ENCODE peak calls at places on chromosomes 5 and 9, in six cellular contexts. One of them, this sample, is unnamed.

GRCh38 chr5:138274189-138274853 is at the start of gene GFRA3:
- DNase-seq in AG09319: no peak
- DNase-seq in activated B cell treated with CpG ODN at 0.5 μM for 24 hours: no peak
- DNase-seq in cardiac muscle cell: peak
- DNase-seq in uterus: peak
- DNase-seq in astrocyte of the spinal cord: peak
- DNase-seq in this sample: peak

GRCh38 chr9:120109242-120109641 is 470.7 kb downstream of the CDK5RAP2 start:
- DNase-seq in AG09319: no peak
- DNase-seq in activated B cell treated with CpG ODN at 0.5 μM for 24 hours: no peak
- DNase-seq in cardiac muscle cell: peak
- DNase-seq in uterus: no peak
- DNase-seq in astrocyte of the spinal cord: no peak
- DNase-seq in this sample: peak

GRCh38 chr5:93151121-93151520 is 429.9 kb downstream of the NR2F1-AS1 start:
- DNase-seq in AG09319: no peak
- DNase-seq in activated B cell treated with CpG ODN at 0.5 μM for 24 hours: no peak
- DNase-seq in cardiac muscle cell: no peak
- DNase-seq in uterus: no peak
- DNase-seq in astrocyte of the spinal cord: peak
- DNase-seq in this sample: no peak

GRCh38 chr9:120299785-120300184 is 280.2 kb downstream of the CDK5RAP2 start:
- DNase-seq in AG09319: no peak
- DNase-seq in activated B cell treated with CpG ODN at 0.5 μM for 24 hours: no peak
- DNase-seq in cardiac muscle cell: no peak
- DNase-seq in uterus: no peak
- DNase-seq in astrocyte of the spinal cord: no peak
- DNase-seq in this sample: no peak

GRCh38 chr5:147821791-147822190 is 9.7 kb downstream of the SPINK1 start:
- DNase-seq in AG09319: no peak
- DNase-seq in activated B cell treated with CpG ODN at 0.5 μM for 24 hours: no peak
- DNase-seq in cardiac muscle cell: no peak
- DNase-seq in uterus: no peak
- DNase-seq in astrocyte of the spinal cord: no peak
- DNase-seq in this sample: no peak

GRCh38 chr9:111994831-111995458 is 98.3 kb downstream of the UGCG start:
- DNase-seq in AG09319: no peak
- DNase-seq in activated B cell treated with CpG ODN at 0.5 μM for 24 hours: no peak
- DNase-seq in cardiac muscle cell: no peak
- DNase-seq in uterus: no peak
- DNase-seq in astrocyte of the spinal cord: no peak
- DNase-seq in this sample: peak

GRCh38 chr9:82418334-82418733 is 429.8 kb downstream of the SPATA31D1 start:
- DNase-seq in AG09319: no peak
- DNase-seq in activated B cell treated with CpG ODN at 0.5 μM for 24 hours: no peak
- DNase-seq in cardiac muscle cell: no peak
- DNase-seq in uterus: no peak
- DNase-seq in astrocyte of the spinal cord: peak
- DNase-seq in this sample: no peak

GRCh38 chr9:125585503-125586172 is 121.4 kb downstream of the MAPKAP1 start:
- DNase-seq in AG09319: no peak
- DNase-seq in activated B cell treated with CpG ODN at 0.5 μM for 24 hours: no peak
- DNase-seq in cardiac muscle cell: no peak
- DNase-seq in uterus: no peak
- DNase-seq in astrocyte of the spinal cord: no peak
- DNase-seq in this sample: no peak

GRCh38 chr5:36073595-36074216 is 7.0 kb upstream of the UGT3A2 start:
- DNase-seq in AG09319: no peak
- DNase-seq in activated B cell treated with CpG ODN at 0.5 μM for 24 hours: no peak
- DNase-seq in cardiac muscle cell: peak
- DNase-seq in uterus: no peak
- DNase-seq in astrocyte of the spinal cord: no peak
- DNase-seq in this sample: no peak

GRCh38 chr9:111148994-111149759 is 110.9 kb upstream of the LPAR1 start:
- DNase-seq in AG09319: no peak
- DNase-seq in activated B cell treated with CpG ODN at 0.5 μM for 24 hours: no peak
- DNase-seq in cardiac muscle cell: no peak
- DNase-seq in uterus: peak
- DNase-seq in astrocyte of the spinal cord: no peak
- DNase-seq in this sample: no peak

GRCh38 chr5:132256086-132256782 is 1.3 kb upstream of the PDLIM4 start:
- DNase-seq in AG09319: no peak
- DNase-seq in activated B cell treated with CpG ODN at 0.5 μM for 24 hours: no peak
- DNase-seq in cardiac muscle cell: no peak
- DNase-seq in uterus: no peak
- DNase-seq in astrocyte of the spinal cord: no peak
- DNase-seq in this sample: no peak

GRCh38 chr9:98549401-98549800 is 159.3 kb downstream of the GABBR2 start:
- DNase-seq in AG09319: no peak
- DNase-seq in activated B cell treated with CpG ODN at 0.5 μM for 24 hours: no peak
- DNase-seq in cardiac muscle cell: no peak
- DNase-seq in uterus: no peak
- DNase-seq in astrocyte of the spinal cord: no peak
- DNase-seq in this sample: no peak

GRCh38 chr5:81852277-81853004 is 101.5 kb upstream of the SSBP2 start:
- DNase-seq in AG09319: no peak
- DNase-seq in activated B cell treated with CpG ODN at 0.5 μM for 24 hours: peak
- DNase-seq in cardiac muscle cell: peak
- DNase-seq in uterus: peak
- DNase-seq in astrocyte of the spinal cord: peak
- DNase-seq in this sample: no peak

GRCh38 chr5:173326501-173326960 is 1.7 kb downstream of the STC2 start:
- DNase-seq in AG09319: peak
- DNase-seq in activated B cell treated with CpG ODN at 0.5 μM for 24 hours: no peak
- DNase-seq in cardiac muscle cell: peak
- DNase-seq in uterus: no peak
- DNase-seq in astrocyte of the spinal cord: peak
- DNase-seq in this sample: peak

GRCh38 chr9:127828262-127829031 is 25.8 kb downstream of the FPGS start:
- DNase-seq in AG09319: peak
- DNase-seq in activated B cell treated with CpG ODN at 0.5 μM for 24 hours: no peak
- DNase-seq in cardiac muscle cell: peak
- DNase-seq in uterus: peak
- DNase-seq in astrocyte of the spinal cord: peak
- DNase-seq in this sample: peak

GRCh38 chr9:112531666-112532282 is 45.1 kb downstream of the KIAA1958 start:
- DNase-seq in AG09319: no peak
- DNase-seq in activated B cell treated with CpG ODN at 0.5 μM for 24 hours: no peak
- DNase-seq in cardiac muscle cell: peak
- DNase-seq in uterus: no peak
- DNase-seq in astrocyte of the spinal cord: no peak
- DNase-seq in this sample: no peak

GRCh38 chr5:134174841-134175839 is 1.6 kb downstream of the SKP1 start:
- DNase-seq in AG09319: no peak
- DNase-seq in activated B cell treated with CpG ODN at 0.5 μM for 24 hours: no peak
- DNase-seq in cardiac muscle cell: peak
- DNase-seq in uterus: no peak
- DNase-seq in astrocyte of the spinal cord: peak
- DNase-seq in this sample: no peak

GRCh38 chr9:37918665-37919165 is 14.8 kb upstream of the SLC25A51 start:
- DNase-seq in AG09319: no peak
- DNase-seq in activated B cell treated with CpG ODN at 0.5 μM for 24 hours: no peak
- DNase-seq in cardiac muscle cell: no peak
- DNase-seq in uterus: no peak
- DNase-seq in astrocyte of the spinal cord: no peak
- DNase-seq in this sample: no peak

GRCh38 chr9:77926314-77926959 is 105.2 kb downstream of the GNAQ start:
- DNase-seq in AG09319: no peak
- DNase-seq in activated B cell treated with CpG ODN at 0.5 μM for 24 hours: no peak
- DNase-seq in cardiac muscle cell: no peak
- DNase-seq in uterus: no peak
- DNase-seq in astrocyte of the spinal cord: peak
- DNase-seq in this sample: no peak

GRCh38 chr9:137149942-137150484 is 11.1 kb downstream of the GRIN1 start:
- DNase-seq in AG09319: no peak
- DNase-seq in activated B cell treated with CpG ODN at 0.5 μM for 24 hours: no peak
- DNase-seq in cardiac muscle cell: no peak
- DNase-seq in uterus: no peak
- DNase-seq in astrocyte of the spinal cord: no peak
- DNase-seq in this sample: no peak

GRCh38 chr5:159240301-159240870 is 22.7 kb upstream of the UBLCP1 start:
- DNase-seq in AG09319: no peak
- DNase-seq in activated B cell treated with CpG ODN at 0.5 μM for 24 hours: no peak
- DNase-seq in cardiac muscle cell: no peak
- DNase-seq in uterus: no peak
- DNase-seq in astrocyte of the spinal cord: peak
- DNase-seq in this sample: no peak

GRCh38 chr9:131667576-131667975 is 72.3 kb downstream of the RAPGEF1 start:
- DNase-seq in AG09319: no peak
- DNase-seq in activated B cell treated with CpG ODN at 0.5 μM for 24 hours: no peak
- DNase-seq in cardiac muscle cell: no peak
- DNase-seq in uterus: no peak
- DNase-seq in astrocyte of the spinal cord: peak
- DNase-seq in this sample: no peak

GRCh38 chr5:7886849-7887460 is 18.0 kb downstream of the MTRR start:
- DNase-seq in AG09319: peak
- DNase-seq in activated B cell treated with CpG ODN at 0.5 μM for 24 hours: no peak
- DNase-seq in cardiac muscle cell: peak
- DNase-seq in uterus: no peak
- DNase-seq in astrocyte of the spinal cord: peak
- DNase-seq in this sample: no peak

GRCh38 chr9:121634800-121635261 is 16.6 kb upstream of the DAB2IP start:
- DNase-seq in AG09319: no peak
- DNase-seq in activated B cell treated with CpG ODN at 0.5 μM for 24 hours: no peak
- DNase-seq in cardiac muscle cell: peak
- DNase-seq in uterus: peak
- DNase-seq in astrocyte of the spinal cord: no peak
- DNase-seq in this sample: peak

GRCh38 chr5:13408616-13409015 is 535.9 kb downstream of the DNAH5 start:
- DNase-seq in AG09319: no peak
- DNase-seq in activated B cell treated with CpG ODN at 0.5 μM for 24 hours: no peak
- DNase-seq in cardiac muscle cell: no peak
- DNase-seq in uterus: no peak
- DNase-seq in astrocyte of the spinal cord: peak
- DNase-seq in this sample: no peak

DNA sequence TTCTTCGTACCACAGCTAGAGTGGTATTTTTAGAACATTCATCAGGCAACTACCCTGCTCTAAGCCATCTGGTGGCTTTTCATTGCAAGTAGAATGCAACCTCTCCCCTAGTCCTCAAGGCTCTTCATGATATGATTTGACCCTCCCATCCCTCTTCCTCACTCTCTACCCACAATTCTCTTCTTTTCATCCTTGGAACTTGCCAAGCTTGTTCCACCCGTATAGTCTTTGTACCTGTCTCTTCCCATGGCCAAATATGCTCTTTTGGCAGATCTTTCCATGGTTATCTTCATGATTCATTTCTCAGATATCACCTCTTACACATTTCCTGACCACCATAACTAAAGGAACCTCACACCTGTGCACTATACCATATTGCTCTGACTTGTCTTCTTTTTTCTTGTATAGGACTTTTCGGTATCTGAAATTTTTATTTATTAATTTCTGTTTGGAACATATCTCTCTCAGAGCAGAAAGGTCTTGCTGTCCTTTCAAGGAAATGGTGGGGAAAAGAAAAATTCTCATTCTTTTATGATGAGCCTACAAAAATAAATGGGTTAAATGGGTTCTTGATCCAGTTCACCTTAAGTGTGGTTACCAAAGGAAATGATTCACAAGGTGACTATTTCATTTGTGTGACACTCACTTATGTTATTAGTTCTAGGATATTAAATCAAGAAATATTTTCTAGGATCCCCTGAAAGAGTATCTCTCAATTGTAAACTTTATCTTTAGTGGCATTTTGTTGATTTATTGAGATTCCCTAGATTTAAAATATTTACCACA is 3.7 kb upstream of the CD274 start:
- DNase-seq in AG09319: no peak
- DNase-seq in activated B cell treated with CpG ODN at 0.5 μM for 24 hours: no peak
- DNase-seq in cardiac muscle cell: no peak
- DNase-seq in uterus: no peak
- DNase-seq in astrocyte of the spinal cord: no peak
- DNase-seq in this sample: no peak
- TF ChIP-seq CTCF in AG09319: no peak
- TF ChIP-seq CTCF in activated B cell treated with CpG ODN at 0.5 μM for 24 hours: no peak
- TF ChIP-seq CTCF in cardiac muscle cell: no peak
- TF ChIP-seq CTCF in uterus: no peak
- TF ChIP-seq CTCF in astrocyte of the spinal cord: no peak
- TF ChIP-seq CTCF in this sample: no peak

DNA sequence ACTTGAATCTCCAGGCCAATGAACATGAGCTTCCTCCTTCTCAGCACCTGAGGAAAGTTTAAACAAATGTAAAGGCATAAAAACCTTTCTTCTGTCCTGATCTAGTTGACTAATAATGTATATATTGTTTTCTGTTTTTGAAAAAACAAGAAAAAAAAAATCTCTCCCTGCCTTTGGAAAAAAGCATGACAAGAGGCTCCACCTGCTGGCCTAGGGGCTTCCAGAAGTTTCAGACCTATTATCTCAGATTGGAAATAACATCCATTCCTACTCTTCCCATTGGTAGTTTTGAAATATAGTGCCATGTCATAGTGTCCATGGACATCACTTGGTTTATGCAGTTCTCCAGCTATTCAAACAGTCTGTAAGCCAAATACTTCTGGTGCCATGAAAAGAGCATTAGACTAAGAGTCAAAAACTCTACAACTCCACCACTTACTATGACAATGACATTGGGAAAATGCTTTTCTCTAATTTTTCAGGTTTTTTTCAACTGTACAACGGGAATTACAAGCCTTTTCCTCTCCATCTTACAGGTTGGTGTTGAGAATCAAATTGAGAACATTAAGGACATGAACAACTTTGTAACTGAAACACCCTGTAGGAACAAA is 409.6 kb upstream of the MPDZ start:
- DNase-seq in AG09319: no peak
- DNase-seq in activated B cell treated with CpG ODN at 0.5 μM for 24 hours: no peak
- DNase-seq in cardiac muscle cell: peak
- DNase-seq in uterus: no peak
- DNase-seq in astrocyte of the spinal cord: peak
- DNase-seq in this sample: peak
- TF ChIP-seq CTCF in AG09319: peak
- TF ChIP-seq CTCF in activated B cell treated with CpG ODN at 0.5 μM for 24 hours: no peak
- TF ChIP-seq CTCF in cardiac muscle cell: peak
- TF ChIP-seq CTCF in uterus: peak
- TF ChIP-seq CTCF in astrocyte of the spinal cord: peak
- TF ChIP-seq CTCF in this sample: no peak

DNA sequence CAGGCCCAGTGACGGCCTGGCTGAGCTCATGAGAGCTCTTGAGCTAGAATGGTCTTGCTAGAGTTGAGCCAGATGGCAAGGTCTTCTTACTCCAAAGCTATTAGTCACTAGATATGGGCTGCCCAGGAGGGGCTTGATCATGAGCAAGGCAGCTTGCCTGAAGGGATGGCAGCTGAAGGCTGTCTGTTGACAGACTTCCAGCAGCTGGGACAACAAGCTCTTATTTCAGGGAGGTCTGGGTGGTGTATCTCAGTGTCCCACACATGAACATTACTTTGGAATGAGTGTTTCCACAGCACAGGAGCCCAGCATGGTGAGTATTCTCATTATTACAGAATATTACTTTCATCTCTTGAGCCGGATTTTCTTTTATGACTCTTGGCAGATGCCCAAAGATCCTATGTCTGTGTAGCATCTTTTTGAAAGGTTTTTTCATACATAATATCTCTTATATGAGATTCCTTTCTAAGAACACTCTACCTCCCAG is 414.1 kb downstream of the ARHGEF28 start:
- DNase-seq in AG09319: peak
- DNase-seq in activated B cell treated with CpG ODN at 0.5 μM for 24 hours: no peak
- DNase-seq in cardiac muscle cell: no peak
- DNase-seq in uterus: no peak
- DNase-seq in astrocyte of the spinal cord: peak
- DNase-seq in this sample: no peak
- TF ChIP-seq CTCF in AG09319: no peak
- TF ChIP-seq CTCF in activated B cell treated with CpG ODN at 0.5 μM for 24 hours: no peak
- TF ChIP-seq CTCF in cardiac muscle cell: no peak
- TF ChIP-seq CTCF in uterus: no peak
- TF ChIP-seq CTCF in astrocyte of the spinal cord: no peak
- TF ChIP-seq CTCF in this sample: no peak

GRCh38 chr5:149228610-149229297 is 42.9 kb upstream of the AFAP1L1 start:
- DNase-seq in AG09319: peak
- DNase-seq in activated B cell treated with CpG ODN at 0.5 μM for 24 hours: no peak
- DNase-seq in cardiac muscle cell: peak
- DNase-seq in uterus: peak
- DNase-seq in astrocyte of the spinal cord: peak
- DNase-seq in this sample: peak
- TF ChIP-seq CTCF in AG09319: peak
- TF ChIP-seq CTCF in activated B cell treated with CpG ODN at 0.5 μM for 24 hours: no peak
- TF ChIP-seq CTCF in cardiac muscle cell: peak
- TF ChIP-seq CTCF in uterus: peak
- TF ChIP-seq CTCF in astrocyte of the spinal cord: peak
- TF ChIP-seq CTCF in this sample: peak